ENCODE peak calls at places on chromosomes 7 and 10, in eight cellular contexts. B is GM23338, C is HCT116, L is neural progenitor cell, V is hepatocyte, N is SK-N-SH, X is PC-3, P is GM23248. S is an unnamed sample.

GRCh38 chr10:117458571-117458970 is 83.3 kb upstream of the PDZD8 start:
- DNase-seq in B (no peak), C (no peak), L (no peak), V (no peak), N (no peak), X (no peak), P (no peak), S (no peak)

GRCh38 chr7:139995034-139995915 is 67.5 kb downstream of the PARP12 start:
- DNase-seq in B (no peak), C (no peak), L (no peak), V (peak), N (no peak), X (peak), P (peak), S (no peak)

GRCh38 chr7:92698237-92698841 is 108.1 kb upstream of the FAM133B start:
- DNase-seq in B (no peak), C (peak), L (peak), V (peak), N (peak), X (no peak), P (peak), S (no peak)

GRCh38 chr10:122310311-122311050 is 39.4 kb downstream of the BTBD16 start:
- DNase-seq in B (peak), C (no peak), L (no peak), V (peak), N (no peak), X (peak), P (no peak), S (no peak)

GRCh38 chr7:132869166-132869861 is 212.6 kb downstream of the CHCHD3 start:
- DNase-seq in B (no peak), C (no peak), L (no peak), V (no peak), N (no peak), X (no peak), P (peak), S (peak)

GRCh38 chr7:159012353-159013069 is 132.2 kb downstream of the VIPR2 start:
- DNase-seq in B (no peak), C (no peak), L (no peak), V (peak), N (no peak), X (peak), P (peak), S (no peak)

GRCh38 chr10:86673827-86674581 is 5.7 kb downstream of the LDB3 start:
- DNase-seq in B (no peak), C (no peak), L (peak), V (no peak), N (peak), X (no peak), P (no peak), S (no peak)

GRCh38 chr10:25492040-25492439 is 317.2 kb downstream of the GPR158 start:
- DNase-seq in B (no peak), C (no peak), L (no peak), V (no peak), N (no peak), X (no peak), P (no peak), S (no peak)

GRCh38 chr7:83271212-83272099 is 108.8 kb upstream of the PCLO start:
- DNase-seq in B (peak), C (peak), L (peak), V (peak), N (peak), X (peak), P (peak), S (peak)

GRCh38 chr10:124669824-124670654 is 74.1 kb downstream of the FAM53B start:
- DNase-seq in B (no peak), C (no peak), L (no peak), V (no peak), N (peak), X (no peak), P (no peak), S (no peak)

GRCh38 chr10:47361293-47361692 is 13.1 kb downstream of the RBP3 start:
- DNase-seq in B (peak), C (peak), L (peak), V (peak), N (peak), X (peak), P (peak), S (peak)

GRCh38 chr10:43199088-43199683 is 60.9 kb downstream of the CSGALNACT2 start:
- DNase-seq in B (no peak), C (no peak), L (no peak), V (no peak), N (no peak), X (no peak), P (no peak), S (no peak)

GRCh38 chr10:48792121-48792520 is 107.4 kb downstream of the WDFY4 start:
- DNase-seq in B (no peak), C (no peak), L (no peak), V (no peak), N (no peak), X (no peak), P (peak), S (no peak)
- TF ChIP-seq EZH2phosphoT487 in B (no peak), C (no peak), L (no peak), V (no peak), N (no peak), X (no peak), P (no peak), S (no peak)

GRCh38 chr10:116286801-116287200 is 13.8 kb upstream of the GFRA1 start:
- DNase-seq in B (no peak), C (no peak), L (no peak), V (no peak), N (no peak), X (no peak), P (no peak), S (no peak)

GRCh38 chr10:116289652-116290051 is 16.6 kb upstream of the GFRA1 start:
- DNase-seq in B (no peak), C (no peak), L (no peak), V (no peak), N (no peak), X (no peak), P (no peak), S (no peak)

GRCh38 chr10:116292493-116292892 is 19.5 kb upstream of the GFRA1 start:
- DNase-seq in B (no peak), C (no peak), L (no peak), V (no peak), N (no peak), X (no peak), P (no peak), S (no peak)

DNA sequence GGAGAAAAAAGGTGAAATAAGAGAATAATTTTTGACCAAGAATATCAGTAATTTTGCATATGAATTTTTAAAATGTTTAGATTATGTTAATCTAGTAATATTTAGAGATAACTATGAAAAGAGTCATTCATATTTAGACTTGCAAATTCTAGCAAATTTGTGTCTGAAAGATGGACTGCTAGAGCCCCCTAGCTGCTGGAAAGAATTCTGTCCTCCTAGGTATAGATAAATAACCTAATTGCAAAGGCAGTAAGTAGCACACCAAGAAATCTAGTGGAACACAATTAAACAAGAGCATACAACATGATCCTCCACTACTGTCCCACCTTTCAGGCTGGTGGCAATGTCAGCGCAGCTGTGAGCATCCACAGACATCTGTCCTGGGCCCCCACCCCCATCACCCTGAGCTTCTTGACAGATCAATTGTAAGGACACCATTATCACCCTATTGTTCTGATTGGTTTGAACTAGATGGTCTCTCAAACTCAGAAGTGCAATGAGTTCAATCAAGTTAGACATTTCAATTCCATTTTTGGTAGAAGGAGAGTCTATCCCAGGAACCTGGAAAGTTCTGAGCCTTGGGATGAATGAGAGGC is 15.0 kb upstream of the GFRA1 start:
- DNase-seq in B (peak), C (peak), L (peak), V (peak), N (peak), X (peak), P (peak), S (peak)
- TF ChIP-seq EZH2phosphoT487 in B (no peak), C (no peak), L (no peak), V (no peak), N (no peak), X (no peak), P (no peak), S (no peak)

DNA sequence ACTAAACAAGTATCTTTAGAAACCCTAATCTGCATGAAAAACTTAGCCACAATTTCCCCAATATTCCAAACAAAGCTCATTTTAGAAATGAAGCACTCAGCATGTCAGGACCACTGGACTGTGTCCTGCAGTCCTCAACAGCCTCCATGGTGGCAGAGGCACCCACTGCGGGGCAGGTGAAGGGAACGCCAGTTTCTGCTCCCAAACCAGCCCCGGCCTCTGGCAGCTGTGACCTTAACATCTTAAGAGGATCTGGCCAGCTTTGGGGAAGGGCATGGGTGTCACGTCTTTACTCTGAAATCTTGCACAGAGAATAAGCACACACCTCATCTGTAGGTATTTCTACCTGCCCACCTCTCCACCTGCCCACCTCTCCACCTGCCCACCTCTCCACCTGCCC is 262.7 kb downstream of the DNAJB6 start:
- DNase-seq in B (no peak), C (no peak), L (no peak), V (no peak), N (no peak), X (no peak), P (no peak), S (no peak)
- TF ChIP-seq EZH2phosphoT487 in B (no peak), C (no peak), L (no peak), V (no peak), N (no peak), X (no peak), P (no peak), S (no peak)

GRCh38 chr7:114929570-114929969 is 7.7 kb downstream of the MDFIC start:
- DNase-seq in B (no peak), C (no peak), L (peak), V (no peak), N (no peak), X (no peak), P (no peak), S (no peak)

GRCh38 chr7:114931656-114932011 is 9.7 kb downstream of the MDFIC start:
- DNase-seq in B (no peak), C (no peak), L (no peak), V (no peak), N (no peak), X (no peak), P (no peak), S (no peak)

GRCh38 chr7:114930107-114930521 is 8.2 kb downstream of the MDFIC start:
- DNase-seq in B (peak), C (no peak), L (peak), V (no peak), N (no peak), X (no peak), P (peak), S (no peak)

GRCh38 chr7:114933665-114934064 is 11.8 kb downstream of the MDFIC start:
- DNase-seq in B (no peak), C (no peak), L (no peak), V (no peak), N (no peak), X (no peak), P (no peak), S (no peak)

DNA sequence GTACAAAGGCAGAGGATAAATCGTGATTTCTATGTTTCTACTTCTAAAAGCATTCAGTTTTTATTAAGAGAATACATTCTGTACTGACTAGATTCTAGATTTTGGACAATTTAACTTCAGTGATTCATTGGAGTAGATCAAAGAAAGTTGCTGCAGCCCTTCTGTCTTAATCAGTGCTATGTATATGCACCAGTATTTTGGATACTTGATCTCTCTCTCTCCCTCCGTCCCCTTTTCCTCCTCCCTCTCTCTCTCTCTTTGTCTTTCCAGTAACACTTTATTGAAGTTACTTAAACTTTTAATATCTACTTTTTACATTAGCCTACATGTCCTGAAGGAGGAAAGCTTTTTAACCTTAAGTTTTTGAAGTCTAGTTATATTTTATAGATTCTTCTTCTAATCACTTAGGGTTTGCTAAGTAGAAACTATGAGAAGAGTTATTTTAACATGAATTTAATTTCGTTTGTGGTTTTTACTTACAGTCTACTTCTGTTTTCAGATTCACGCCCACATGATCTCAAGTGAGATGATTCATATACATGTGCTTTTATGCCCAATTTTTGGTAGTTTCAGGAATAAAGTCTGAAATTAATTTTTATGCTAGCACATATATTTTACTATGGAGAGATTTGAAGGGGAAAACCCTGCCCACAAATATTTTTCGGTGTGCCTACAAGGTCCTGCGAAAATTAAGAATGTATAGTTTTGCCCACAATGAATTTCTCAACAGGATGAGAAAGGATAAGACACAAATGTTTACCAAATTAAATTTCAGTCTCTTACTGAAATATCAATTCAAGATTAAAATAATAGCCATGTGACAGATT is 9.1 kb downstream of the MDFIC start:
- DNase-seq in B (no peak), C (no peak), L (no peak), V (no peak), N (no peak), X (no peak), P (peak), S (no peak)
- TF ChIP-seq EZH2phosphoT487 in B (no peak), C (no peak), L (no peak), V (no peak), N (no peak), X (no peak), P (no peak), S (no peak)

GRCh38 chr10:132142396-132143161 is 44.2 kb upstream of the DPYSL4 start:
- DNase-seq in B (peak), C (no peak), L (peak), V (peak), N (peak), X (peak), P (peak), S (peak)
- TF ChIP-seq EZH2phosphoT487 in B (no peak), C (no peak), L (no peak), V (no peak), N (no peak), X (no peak), P (no peak), S (no peak)

DNA sequence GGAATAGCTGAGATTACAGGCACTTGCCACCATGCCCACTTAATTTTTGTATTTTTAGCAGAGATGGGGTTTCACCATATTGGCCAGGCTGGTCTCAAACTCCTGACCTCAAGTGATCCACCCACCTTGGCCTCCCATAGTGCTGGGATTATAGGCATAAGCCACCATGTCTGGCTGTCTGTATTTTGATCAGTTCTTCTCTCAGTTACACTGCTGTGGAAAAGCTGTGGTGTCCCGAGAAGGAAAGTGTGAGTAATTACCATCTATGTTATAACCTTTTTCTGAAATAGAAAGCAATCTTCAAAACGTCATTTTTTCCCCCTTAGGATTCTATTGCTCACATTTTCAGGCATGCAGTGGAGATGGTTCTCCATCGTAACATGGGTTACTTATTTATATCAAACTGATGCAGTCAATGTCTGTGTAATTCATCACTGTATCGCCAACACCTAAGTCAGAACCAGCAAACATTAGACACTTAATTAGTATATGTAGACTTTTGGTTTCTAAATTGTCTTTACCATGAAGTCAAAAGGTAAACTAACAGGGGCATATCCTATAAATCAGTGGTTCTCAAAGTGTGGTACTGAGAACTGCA is 103.5 kb upstream of the FAM3C start:
- DNase-seq in B (no peak), C (no peak), L (no peak), V (no peak), N (no peak), X (no peak), P (peak), S (no peak)
- TF ChIP-seq EZH2phosphoT487 in B (no peak), C (no peak), L (no peak), V (no peak), N (no peak), X (no peak), P (no peak), S (no peak)

GRCh38 chr7:3270362-3270761 is 30.7 kb upstream of the SDK1 start:
- DNase-seq in B (no peak), C (no peak), L (no peak), V (no peak), N (no peak), X (no peak), P (no peak), S (no peak)

GRCh38 chr7:3267928-3268690 is 32.9 kb upstream of the SDK1 start:
- DNase-seq in B (no peak), C (no peak), L (no peak), V (peak), N (no peak), X (peak), P (peak), S (no peak)

GRCh38 chr7:3264693-3265339 is 36.2 kb upstream of the SDK1 start:
- DNase-seq in B (no peak), C (no peak), L (peak), V (no peak), N (no peak), X (no peak), P (no peak), S (no peak)

GRCh38 chr7:3265388-3265787 is 35.7 kb upstream of the SDK1 start:
- DNase-seq in B (no peak), C (no peak), L (no peak), V (no peak), N (peak), X (no peak), P (no peak), S (no peak)

GRCh38 chr7:3266240-3266639 is 34.8 kb upstream of the SDK1 start:
- DNase-seq in B (no peak), C (no peak), L (no peak), V (no peak), N (no peak), X (no peak), P (no peak), S (no peak)
- TF ChIP-seq EZH2phosphoT487 in B (no peak), C (no peak), L (no peak), V (no peak), N (no peak), X (no peak), P (no peak), S (no peak)

S was measured in OCI-LY7.